ENCODE peak calls at places on chromosomes 12 and 14, in five cellular contexts. D, I, T, P and Y are unnamed samples.

GRCh38 chr12:102958073-102958829 is 777 bp downstream of the ASCL1 start:
- DNase-seq in I (peak), T (peak), D (no peak), P (no peak), Y (no peak)

GRCh38 chr12:5203274-5203673 is 159.6 kb downstream of the KCNA5 start:
- DNase-seq in I (no peak), T (no peak), D (no peak), P (no peak), Y (no peak)

GRCh38 chr12:4603946-4604345 is 41.9 kb downstream of the DYRK4 start:
- DNase-seq in T (no peak), D (no peak), P (no peak), I (no peak), Y (no peak)

GRCh38 chr12:1842183-1842904 is 22.0 kb downstream of the LRTM2 start:
- DNase-seq in D (no peak), P (peak), T (no peak), I (no peak), Y (peak)

GRCh38 chr14:73764406-73764805 is 50.2 kb upstream of the PNMA1 start:
- DNase-seq in I (no peak), P (no peak), T (no peak), D (no peak), Y (no peak)

GRCh38 chr12:38728894-38729293 is 176.5 kb downstream of the CPNE8 start:
- DNase-seq in T (no peak), P (no peak), D (no peak), I (no peak), Y (no peak)

GRCh38 chr14:102731871-102732800 is 45.1 kb upstream of the TRAF3 start:
- DNase-seq in P (no peak), T (no peak), D (no peak), I (no peak), Y (peak)

GRCh38 chr14:62162998-62163589 is 400.9 kb downstream of the SNAPC1 start:
- DNase-seq in D (peak), P (no peak), I (peak), T (peak), Y (no peak)

GRCh38 chr12:46523446-46523845 is 150.9 kb upstream of the SLC38A2 start:
- DNase-seq in T (no peak), P (no peak), I (no peak), D (no peak), Y (no peak)

GRCh38 chr12:109606261-109607028 is 32.9 kb downstream of the MVK start:
- DNase-seq in T (peak), P (no peak), D (no peak), I (peak), Y (no peak)

GRCh38 chr12:66244446-66244845 is 55.4 kb downstream of the IRAK3 start:
- DNase-seq in I (no peak), T (no peak), P (no peak), D (no peak), Y (no peak)